ENCODE peak calls at places on chromosomes 5 and 9, in four cellular contexts. A, D, W and O are unnamed samples.

GRCh38 chr5:133664422-133664821 is 52.1 kb upstream of the FSTL4 start:
- DNase-seq in A (no peak), D (no peak), W (no peak), O (no peak)

GRCh38 chr5:112419050-112419595 is at the start of gene EPB41L4A:
- DNase-seq in A (no peak), D (no peak), W (no peak), O (peak; percentile 48)

GRCh38 chr9:34650816-34651215 is 1.2 kb upstream of the IL11RA start:
- DNase-seq in A (no peak), D (no peak), W (no peak), O (peak; percentile 71)

GRCh38 chr5:66041612-66042011 is 102.5 kb upstream of the SREK1 start:
- DNase-seq in A (no peak), D (no peak), W (no peak), O (no peak)

GRCh38 chr9:98410185-98410697 is 154.8 kb upstream of the TBC1D2 start:
- DNase-seq in A (peak; percentile 16), D (no peak), W (no peak), O (no peak)

GRCh38 chr5:1800470-1801060 is 642 bp upstream of the NDUFS6 start:
- DNase-seq in A (no peak), D (peak; percentile 29), W (peak; percentile 19), O (no peak)

GRCh38 chr5:36575367-36575781 is 31.0 kb upstream of the SLC1A3 start:
- DNase-seq in A (no peak), D (no peak), W (no peak), O (no peak)

GRCh38 chr9:129685220-129685932 is 19.9 kb downstream of the PRRX2 start:
- DNase-seq in A (no peak), D (no peak), W (no peak), O (no peak)

GRCh38 chr5:141514330-141515111 is 25.6 kb downstream of the PCDHGC5 start:
- DNase-seq in A (peak; percentile 94), D (no peak), W (no peak), O (no peak)

GRCh38 chr9:121073038-121073437 is 1.7 kb upstream of the CNTRL start:
- DNase-seq in A (peak; percentile 66), D (no peak), W (peak; percentile 81), O (peak; percentile 39)

GRCh38 chr9:100083448-100084144 is 15.2 kb downstream of the ERP44 start:
- DNase-seq in A (no peak), D (no peak), W (no peak), O (no peak)

GRCh38 chr9:26260238-26260637 is 582.0 kb upstream of the TUSC1 start:
- DNase-seq in A (no peak), D (no peak), W (no peak), O (no peak)

GRCh38 chr5:131968396-131968954 is 23.0 kb upstream of the MEIKIN start:
- DNase-seq in A (no peak), D (no peak), W (no peak), O (no peak)

GRCh38 chr5:140926211-140926902 is at the start of gene PCDHAC1:
- DNase-seq in A (peak; percentile 1), D (peak; percentile 9), W (peak; percentile 72), O (peak; percentile 64)

GRCh38 chr5:1345876-1346626 is 1.2 kb upstream of the CLPTM1L start:
- DNase-seq in A (no peak), D (no peak), W (no peak), O (peak; percentile 39)

GRCh38 chr5:116572375-116573278 is 2.0 kb downstream of the SEMA6A start:
- DNase-seq in A (no peak), D (no peak), W (peak; percentile 21), O (peak; percentile 53)

GRCh38 chr9:18727904-18728303 is 254.0 kb downstream of the ADAMTSL1 start:
- DNase-seq in A (no peak), D (no peak), W (no peak), O (no peak)

GRCh38 chr5:171562822-171563221 is 143.4 kb downstream of the FGF18 start:
- DNase-seq in A (no peak), D (peak; percentile 16), W (no peak), O (no peak)

GRCh38 chr9:89905628-89906338 is 301.0 kb downstream of the GADD45G start:
- DNase-seq in A (no peak), D (no peak), W (no peak), O (no peak)

GRCh38 chr5:135458921-135459331 is 6.8 kb upstream of the TIFAB start:
- DNase-seq in A (no peak), D (no peak), W (no peak), O (peak; percentile 39)

GRCh38 chr9:2494571-2494970 is 127.0 kb upstream of the VLDLR start:
- DNase-seq in A (no peak), D (no peak), W (no peak), O (no peak)

GRCh38 chr5:175696139-175696854 is 38.4 kb downstream of the HRH2 start:
- DNase-seq in A (peak; percentile 5), D (peak; percentile 82), W (peak; percentile 71), O (peak; percentile 23)

GRCh38 chr5:143985832-143986485 is 174.0 kb downstream of the HMHB1 start:
- DNase-seq in A (no peak), D (no peak), W (no peak), O (no peak)

GRCh38 chr9:128713411-128713780 is 10.5 kb downstream of the ZDHHC12 start:
- DNase-seq in A (no peak), D (no peak), W (no peak), O (peak; percentile 8)

GRCh38 chr5:85604378-85604777 is 1013.4 kb upstream of the COX7C start:
- DNase-seq in A (no peak), D (no peak), W (no peak), O (no peak)

GRCh38 chr9:69322256-69322655 is 2.8 kb upstream of the ENTREP1 start:
- DNase-seq in A (no peak), D (no peak), W (no peak), O (no peak)

GRCh38 chr5:91223886-91224285 is 159.2 kb downstream of the ARRDC3 start:
- DNase-seq in A (no peak), D (no peak), W (no peak), O (no peak)

GRCh38 chr9:136726631-136727191 is 14.3 kb downstream of the DIPK1B start:
- DNase-seq in A (no peak), D (peak; percentile 49), W (no peak), O (no peak)

GRCh38 chr9:76451234-76451633 is 7.7 kb upstream of the GCNT1 start:
- DNase-seq in A (no peak), D (no peak), W (no peak), O (no peak)

GRCh38 chr9:130433168-130433946 is 11.4 kb upstream of the ASS1 start:
- DNase-seq in A (no peak), D (peak; percentile 28), W (no peak), O (peak; percentile 38)

GRCh38 chr5:92019376-92019990 is 636.4 kb upstream of the ARRDC3 start:
- DNase-seq in A (no peak), D (no peak), W (no peak), O (no peak)

GRCh38 chr5:175773534-175774070 is 97.8 kb upstream of the CPLX2 start:
- DNase-seq in A (no peak), D (no peak), W (no peak), O (no peak)

GRCh38 chr5:76794871-76795270 is 24.0 kb upstream of the F2RL1 start:
- DNase-seq in A (no peak), D (no peak), W (no peak), O (no peak)

GRCh38 chr9:136538599-136539426 is 7.0 kb downstream of the NOTCH1 start:
- DNase-seq in A (no peak), D (peak; percentile 80), W (peak; percentile 48), O (no peak)

GRCh38 chr5:81207009-81207408 is 26.1 kb upstream of the CKMT2 start:
- DNase-seq in A (no peak), D (no peak), W (no peak), O (no peak)

GRCh38 chr5:178432421-178433272 is 157.5 kb downstream of the COL23A1 start:
- DNase-seq in A (no peak), D (no peak), W (no peak), O (peak; percentile 1)